ENCODE peak calls at places on chromosomes 4 and X, in seven cellular contexts. K, B, W, E, A, L and D are unnamed samples. For H3K36me3, the result is how much of the 10 kb centered on the place peaks cover.

GRCh38 chr4:52028970-52029369 is 8.8 kb upstream of the LRRC66 start:
- DNase-seq in K (no peak), B (peak), W (no peak), E (no peak), A (no peak), L (no peak), D (peak)

GRCh38 chrX:40094900-40095587 is 2.7 kb downstream of the BCOR start:
- DNase-seq in K (no peak), B (peak), W (no peak), E (no peak), A (no peak), L (no peak), D (no peak)

GRCh38 chr4:182876427-182876826 is 40.8 kb downstream of the DCTD start:
- DNase-seq in K (no peak), B (no peak), W (no peak), E (no peak), A (no peak), L (no peak), D (no peak)

GRCh38 chr4:84927428-84927827 is 39.1 kb downstream of the WDFY3 start:
- DNase-seq in K (no peak), B (no peak), W (no peak), E (no peak), A (no peak), L (no peak), D (no peak)

GRCh38 chrX:108167211-108167872 is 75.8 kb downstream of the ATG4A start:
- DNase-seq in K (no peak), B (peak), W (no peak), E (no peak), A (no peak), L (no peak), D (peak)

GRCh38 chr4:74364649-74365491 is at the start of gene EREG:
- DNase-seq in K (peak), B (peak), W (no peak), E (no peak), A (no peak), L (no peak), D (peak)

GRCh38 chr4:55183926-55184599 is 58.7 kb upstream of the KDR start:
- DNase-seq in K (no peak), B (peak), W (no peak), E (no peak), A (no peak), L (no peak), D (peak)

GRCh38 chr4:153776601-153777000 is 12.3 kb downstream of the SFRP2 start:
- DNase-seq in K (no peak), B (no peak), W (no peak), E (no peak), A (no peak), L (no peak), D (no peak)

GRCh38 chr4:176970853-176971252 is 178.1 kb upstream of the VEGFC start:
- DNase-seq in K (no peak), B (no peak), W (no peak), E (no peak), A (no peak), L (no peak), D (no peak)

GRCh38 chrX:65643046-65643785 is 24.2 kb upstream of the MSN start:
- DNase-seq in K (peak), B (peak), W (no peak), E (no peak), A (no peak), L (no peak), D (peak)

GRCh38 chr4:115370490-115370889 is 257.1 kb upstream of the NDST4 start:
- DNase-seq in K (no peak), B (no peak), W (no peak), E (no peak), A (no peak), L (no peak), D (no peak)

GRCh38 chr4:154560824-154561231 is 2.0 kb upstream of the FGB start:
- DNase-seq in K (no peak), B (peak), W (no peak), E (no peak), A (no peak), L (no peak), D (peak)

GRCh38 chr4:181823183-181823582 is 420.0 kb upstream of the TENM3 start:
- DNase-seq in K (no peak), B (no peak), W (no peak), E (no peak), A (no peak), L (no peak), D (no peak)

GRCh38 chrX:642436-643210 is 12.0 kb downstream of the SHOX start:
- DNase-seq in K (peak), B (no peak), W (no peak), E (no peak), A (no peak), L (no peak), D (no peak)

GRCh38 chr4:154030747-154031146 is 241.9 kb upstream of the SFRP2 start:
- DNase-seq in K (no peak), B (peak), W (no peak), E (no peak), A (no peak), L (no peak), D (no peak)

GRCh38 chrX:51917600-51917999 is 24.2 kb downstream of the MAGED1 start:
- DNase-seq in K (no peak), B (no peak), W (no peak), E (no peak), A (no peak), L (no peak), D (no peak)

GRCh38 chr4:26242451-26242850 is 78.4 kb upstream of the RBPJ start:
- DNase-seq in K (no peak), B (no peak), W (no peak), E (no peak), A (no peak), L (no peak), D (peak)

GRCh38 chr4:10611673-10612072 is 72.9 kb downstream of the CLNK start:
- DNase-seq in K (peak), B (peak), W (no peak), E (no peak), A (no peak), L (no peak), D (peak)

GRCh38 chr4:57097711-57098110 is 12.5 kb downstream of the IGFBP7 start:
- DNase-seq in K (no peak), B (no peak), W (no peak), E (no peak), A (no peak), L (no peak), D (no peak)

GRCh38 chrX:112223391-112223790 is 140.8 kb upstream of the TRPC5 start:
- DNase-seq in K (no peak), B (no peak), W (no peak), E (no peak), A (no peak), L (no peak), D (no peak)

GRCh38 chr4:76589872-76590846 is 155.1 kb downstream of the SHROOM3 start:
- DNase-seq in K (peak), B (peak), W (no peak), E (peak), A (no peak), L (peak), D (no peak)

DNA sequence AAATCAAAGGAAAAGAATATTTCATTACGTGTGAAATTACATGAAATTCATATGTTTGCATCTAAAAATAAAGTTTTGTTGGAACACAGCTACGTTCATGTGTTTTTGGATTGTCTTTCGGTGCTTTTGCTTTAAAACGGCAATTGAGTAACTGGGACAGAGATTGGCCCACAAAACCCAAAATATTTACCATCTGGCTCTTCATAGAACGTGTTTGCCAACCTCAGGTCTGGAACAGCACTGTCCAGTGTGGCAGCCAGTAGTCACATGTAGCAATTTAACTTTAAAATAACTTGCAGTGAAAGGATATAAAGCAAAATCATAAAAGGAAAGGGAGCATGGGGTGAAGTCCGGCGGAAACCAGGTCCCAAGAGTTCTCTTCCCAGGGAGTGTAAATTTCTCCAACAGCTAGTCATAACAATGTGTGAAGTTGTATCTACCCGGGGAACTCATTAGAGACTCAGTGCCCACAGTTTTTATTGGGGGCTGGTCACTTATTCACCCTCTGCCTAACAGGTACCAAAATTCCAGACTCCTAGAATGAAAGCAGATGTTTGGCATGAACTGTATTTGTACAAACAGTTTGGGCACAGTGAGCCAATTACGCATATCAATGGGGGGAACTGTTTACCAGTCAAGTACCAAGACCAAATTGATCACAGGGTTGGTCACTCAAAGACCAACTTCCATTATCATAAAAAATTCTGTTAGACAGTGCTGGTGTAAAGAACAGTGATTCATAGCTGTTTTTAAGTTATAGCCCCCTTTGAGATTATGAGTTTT is 10.3 kb downstream of the OCIAD1 start:
- DNase-seq in K (no peak), B (no peak), W (no peak), E (no peak), A (no peak), L (no peak), D (no peak)
- H3K36me3 ChIP-seq in K (under half), B (half or more), W (half or more), E (under half), A (half or more), L (half or more), D (under half)

GRCh38 chr4:168925789-168926490 is 84.1 kb downstream of the CBR4 start:
- DNase-seq in K (no peak), B (no peak), W (no peak), E (no peak), A (no peak), L (no peak), D (no peak)
- H3K36me3 ChIP-seq in K (under half), B (half or more), W (half or more), E (under half), A (under half), L (half or more), D (under half)

DNA sequence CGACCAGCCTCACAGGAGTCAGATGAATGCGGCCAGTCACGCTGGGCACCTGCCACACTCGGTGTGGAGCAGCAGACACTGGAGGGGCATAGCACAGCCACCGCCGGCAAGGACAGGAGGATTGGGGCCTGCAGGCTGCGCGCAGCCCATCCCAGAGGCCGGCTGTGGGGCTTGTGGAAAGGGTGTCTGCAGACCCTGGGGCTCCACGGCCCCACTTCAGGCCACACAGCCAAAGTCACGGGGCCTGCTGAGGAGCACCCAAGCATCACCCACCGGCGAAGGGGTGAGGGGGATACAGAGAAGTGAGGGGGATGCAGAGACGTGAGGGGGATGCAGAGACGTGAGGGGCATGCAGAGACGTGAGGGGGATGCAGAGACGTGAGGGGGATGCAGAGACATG is 70.1 kb downstream of the FAM53A start:
- DNase-seq in K (no peak), B (no peak), W (no peak), E (no peak), A (no peak), L (no peak), D (no peak)
- H3K36me3 ChIP-seq in K (under half), B (under half), W (under half), E (under half), A (under half), L (under half), D (under half)

DNA sequence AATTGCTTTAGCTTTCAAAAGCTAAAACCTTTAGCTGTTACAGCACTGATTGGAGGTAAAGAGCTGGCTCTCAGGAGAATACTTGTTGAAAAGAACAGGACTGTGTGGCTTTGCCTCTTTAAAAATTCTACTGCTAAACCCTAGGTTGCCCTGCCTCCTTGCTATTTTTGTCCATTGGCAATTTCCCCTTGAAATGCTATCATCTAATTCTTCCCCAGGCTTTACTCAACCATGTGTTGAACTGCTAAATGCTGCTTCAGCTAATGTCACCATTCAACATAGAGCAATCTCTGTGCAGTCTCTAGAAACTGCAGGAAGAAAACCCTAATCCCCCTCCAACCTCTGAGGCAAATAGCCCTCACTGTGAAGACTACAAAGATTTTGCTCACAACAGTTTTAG is 203.7 kb upstream of the ARX start:
- DNase-seq in K (no peak), B (no peak), W (no peak), E (no peak), A (no peak), L (no peak), D (no peak)
- H3K36me3 ChIP-seq in K (under half), B (under half), W (under half), E (under half), A (under half), L (under half), D (under half)

GRCh38 chr4:87363552-87363951 is 27.4 kb downstream of the HSD17B11 start:
- DNase-seq in K (no peak), B (no peak), W (no peak), E (no peak), A (peak), L (no peak), D (peak)
- H3K36me3 ChIP-seq in K (under half), B (under half), W (half or more), E (under half), A (under half), L (half or more), D (under half)

DNA sequence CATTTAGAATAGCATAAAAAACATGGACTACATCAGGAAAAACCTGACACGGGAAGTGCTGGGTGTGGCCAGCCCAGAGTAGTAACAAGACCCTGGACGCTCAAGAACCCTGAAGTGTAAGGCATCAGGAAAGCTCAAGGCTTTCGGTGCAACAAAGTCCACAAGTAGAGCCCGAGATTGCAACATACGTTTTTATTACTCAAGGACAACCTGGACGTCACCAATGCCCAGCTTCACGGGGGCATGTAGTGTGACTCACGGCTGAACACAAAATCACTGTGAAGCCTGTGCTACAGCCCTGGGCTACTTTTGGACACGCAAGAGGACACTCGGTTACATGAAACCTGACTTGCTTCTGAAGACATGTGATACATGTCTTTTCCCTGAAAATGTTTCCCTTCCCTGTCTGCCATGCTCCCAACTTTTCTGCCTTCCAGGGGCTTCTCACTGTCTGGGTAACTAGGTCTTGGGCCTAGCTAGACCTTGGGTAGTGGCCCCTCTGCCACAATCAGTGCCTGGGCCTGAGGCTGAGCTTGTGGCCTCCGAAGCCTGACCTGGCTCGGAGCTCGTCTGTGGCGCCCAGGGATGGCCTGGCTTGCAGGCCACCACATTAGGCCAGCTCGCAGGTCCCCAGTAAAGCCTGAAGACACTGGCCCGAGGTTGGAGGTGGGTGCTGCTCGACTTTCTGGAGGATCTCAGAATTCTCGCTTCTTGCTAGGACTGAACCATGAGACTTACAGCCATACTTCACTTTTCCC is 9.2 kb downstream of the IRAK1 start:
- DNase-seq in K (peak), B (no peak), W (no peak), E (no peak), A (no peak), L (no peak), D (peak)
- H3K36me3 ChIP-seq in K (under half), B (under half), W (under half), E (under half), A (under half), L (under half), D (under half)